ENCODE peak calls at places on chromosomes 2 and 18, in six cellular contexts. R, X, O, N, H and T are unnamed samples.

GRCh38 chr18:3839481-3840075 is 389.6 kb downstream of the TGIF1 start:
- DNase-seq in R (no peak), X (no peak), O (no peak), N (peak; percentile 40), H (no peak), T (no peak)

GRCh38 chr2:216807861-216808272 is 52.0 kb downstream of the TNP1 start:
- DNase-seq in R (peak; percentile 18), X (no peak), O (no peak), N (no peak), H (no peak), T (no peak)

GRCh38 chr2:160293401-160293911 is 93.4 kb upstream of the ITGB6 start:
- DNase-seq in R (peak; percentile 97), X (peak; percentile 33), O (peak; percentile 58), N (no peak), H (no peak), T (peak; percentile 43)

GRCh38 chr2:143684731-143685364 is 555.6 kb downstream of the ARHGAP15 start:
- DNase-seq in R (no peak), X (no peak), O (no peak), N (no peak), H (no peak), T (no peak)

GRCh38 chr18:44841769-44842587 is 161.3 kb downstream of the SETBP1 start:
- DNase-seq in R (no peak), X (no peak), O (no peak), N (no peak), H (peak; percentile 43), T (no peak)

GRCh38 chr2:172445851-172446250 is 18.5 kb downstream of the ITGA6 start:
- DNase-seq in R (no peak), X (no peak), O (peak; percentile 22), N (no peak), H (no peak), T (no peak)

GRCh38 chr2:189367343-189367742 is 73.9 kb upstream of the WDR75 start:
- DNase-seq in R (no peak), X (no peak), O (no peak), N (no peak), H (no peak), T (no peak)

GRCh38 chr2:11339508-11340083 is 4.8 kb downstream of the ROCK2 start:
- DNase-seq in R (no peak), X (no peak), O (no peak), N (no peak), H (no peak), T (no peak)

GRCh38 chr2:240137596-240138274 is 1.6 kb upstream of the COPS9 start:
- DNase-seq in R (no peak), X (no peak), O (no peak), N (no peak), H (no peak), T (no peak)

GRCh38 chr2:203340791-203341487 is 12.7 kb downstream of the ABI2 start:
- DNase-seq in R (peak; percentile 85), X (no peak), O (peak; percentile 97), N (peak; percentile 91), H (no peak), T (peak; percentile 85)

GRCh38 chr2:237181844-237182243 is 96.2 kb downstream of the COPS8 start:
- DNase-seq in R (peak; percentile 90), X (peak; percentile 51), O (no peak), N (no peak), H (no peak), T (no peak)

GRCh38 chr2:45968946-45969584 is 317.6 kb downstream of the PRKCE start:
- DNase-seq in R (peak; percentile 12), X (no peak), O (no peak), N (no peak), H (no peak), T (no peak)

GRCh38 chr18:62131305-62131909 is 55.4 kb downstream of the PIGN start:
- DNase-seq in R (peak; percentile 71), X (peak; percentile 81), O (peak; percentile 74), N (peak; percentile 75), H (peak; percentile 88), T (peak; percentile 41)

GRCh38 chr2:172734711-172735645 is 667 bp upstream of the RAPGEF4 start:
- DNase-seq in R (peak; percentile 23), X (no peak), O (no peak), N (peak; percentile 62), H (no peak), T (no peak)

GRCh38 chr2:184620367-184620766 is 22.0 kb downstream of the ZNF804A start:
- DNase-seq in R (peak; percentile 36), X (no peak), O (no peak), N (no peak), H (no peak), T (no peak)

GRCh38 chr2:61633250-61633649 is 95.1 kb upstream of the XPO1 start:
- DNase-seq in R (peak; percentile 20), X (no peak), O (peak; percentile 7), N (no peak), H (no peak), T (no peak)

GRCh38 chr2:121532894-121533293 is 2.2 kb downstream of the RNU4ATAC start:
- DNase-seq in R (no peak), X (peak; percentile 63), O (peak; percentile 47), N (no peak), H (no peak), T (no peak)

GRCh38 chr2:30105556-30105955 is 41.3 kb upstream of the YPEL5 start:
- DNase-seq in R (peak; percentile 28), X (no peak), O (no peak), N (no peak), H (no peak), T (no peak)

GRCh38 chr2:75798624-75799023 is 87.9 kb upstream of the GCFC2 start:
- DNase-seq in R (no peak), X (no peak), O (no peak), N (no peak), H (no peak), T (no peak)

GRCh38 chr2:72124391-72124790 is 23.3 kb downstream of the CYP26B1 start:
- DNase-seq in R (peak; percentile 30), X (no peak), O (no peak), N (no peak), H (no peak), T (no peak)

GRCh38 chr2:86297382-86298147 is 39.9 kb downstream of the REEP1 start:
- DNase-seq in R (peak; percentile 9), X (no peak), O (no peak), N (peak; percentile 47), H (peak; percentile 71), T (no peak)

GRCh38 chr2:101251844-101252407 is 760 bp upstream of the CNOT11 start:
- DNase-seq in R (no peak), X (peak; percentile 75), O (peak; percentile 78), N (peak; percentile 82), H (peak; percentile 64), T (peak; percentile 55)

GRCh38 chr2:212958757-212959295 is 192.6 kb downstream of the IKZF2 start:
- DNase-seq in R (peak; percentile 69), X (no peak), O (no peak), N (no peak), H (no peak), T (no peak)

GRCh38 chr18:36693931-36694661 is 134.7 kb downstream of the TPGS2 start:
- DNase-seq in R (peak; percentile 80), X (peak; percentile 52), O (peak; percentile 5), N (no peak), H (peak; percentile 73), T (no peak)

GRCh38 chr18:36695806-36696205 is 133.0 kb downstream of the TPGS2 start:
- DNase-seq in R (no peak), X (no peak), O (no peak), N (no peak), H (no peak), T (no peak)

GRCh38 chr18:36692331-36692730 is 136.5 kb downstream of the TPGS2 start:
- DNase-seq in R (peak; percentile 91), X (no peak), O (no peak), N (no peak), H (peak; percentile 61), T (no peak)

GRCh38 chr18:36688020-36688965 is 140.5 kb downstream of the TPGS2 start:
- DNase-seq in R (peak; percentile 75), X (peak; percentile 82), O (peak; percentile 66), N (peak; percentile 75), H (peak; percentile 94), T (peak; percentile 58)

GRCh38 chr18:36692909-36693308 is 135.9 kb downstream of the TPGS2 start:
- DNase-seq in R (peak; percentile 67), X (no peak), O (no peak), N (no peak), H (peak; percentile 64), T (no peak)
- H3K4me2 ChIP-seq in R (peak overlapping the region; percentile 86), X (peak overlapping the region; percentile 22), O (no peak overlapping the region), N (no peak overlapping the region), H (peak overlapping the region; percentile 77), T (no peak overlapping the region)

DNA sequence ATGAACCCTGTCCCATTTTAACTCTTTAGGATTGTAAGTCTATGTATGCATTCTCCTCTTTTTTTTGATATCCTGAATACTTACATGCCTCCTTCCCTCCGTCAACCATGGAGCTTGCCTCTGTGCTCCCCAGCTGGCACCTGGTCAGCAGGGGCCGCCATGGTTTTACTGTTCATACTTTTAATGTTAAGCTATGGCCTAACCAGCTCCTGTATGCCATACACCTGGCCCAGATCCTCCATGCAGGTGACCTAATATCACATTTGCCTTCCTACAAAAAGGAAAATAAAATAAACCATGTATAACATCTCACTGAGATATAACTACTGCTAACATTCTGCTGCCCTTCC is 283.1 kb upstream of the TRIB2 start:
- DNase-seq in R (no peak), X (no peak), O (peak; percentile 11), N (peak; percentile 12), H (no peak), T (no peak)
- H3K9me2 ChIP-seq in R (no peaks in the 10 kb centered on the region), X (no peaks in the 10 kb centered on the region), O (no peaks in the 10 kb centered on the region), N (no peaks in the 10 kb centered on the region), H (no peaks in the 10 kb centered on the region), T (no peaks in the 10 kb centered on the region)

GRCh38 chr2:28484835-28485234 is 11.0 kb upstream of the PLB1 start:
- DNase-seq in R (no peak), X (no peak), O (no peak), N (no peak), H (no peak), T (no peak)
- H3K4me2 ChIP-seq in R (no peak overlapping the region), X (no peak overlapping the region), O (no peak overlapping the region), N (no peak overlapping the region), H (no peak overlapping the region), T (no peak overlapping the region)

GRCh38 chr2:152460567-152460966 is 125.6 kb downstream of the FMNL2 start:
- DNase-seq in R (no peak), X (no peak), O (no peak), N (no peak), H (no peak), T (no peak)

GRCh38 chr2:152456262-152456661 is 121.3 kb downstream of the FMNL2 start:
- DNase-seq in R (peak; percentile 26), X (no peak), O (peak; percentile 74), N (no peak), H (no peak), T (peak; percentile 66)

GRCh38 chr2:152459116-152459515 is 124.1 kb downstream of the FMNL2 start:
- DNase-seq in R (no peak), X (no peak), O (no peak), N (no peak), H (no peak), T (no peak)

GRCh38 chr2:152455738-152456137 is 120.8 kb downstream of the FMNL2 start:
- DNase-seq in R (no peak), X (no peak), O (no peak), N (no peak), H (no peak), T (no peak)

DNA sequence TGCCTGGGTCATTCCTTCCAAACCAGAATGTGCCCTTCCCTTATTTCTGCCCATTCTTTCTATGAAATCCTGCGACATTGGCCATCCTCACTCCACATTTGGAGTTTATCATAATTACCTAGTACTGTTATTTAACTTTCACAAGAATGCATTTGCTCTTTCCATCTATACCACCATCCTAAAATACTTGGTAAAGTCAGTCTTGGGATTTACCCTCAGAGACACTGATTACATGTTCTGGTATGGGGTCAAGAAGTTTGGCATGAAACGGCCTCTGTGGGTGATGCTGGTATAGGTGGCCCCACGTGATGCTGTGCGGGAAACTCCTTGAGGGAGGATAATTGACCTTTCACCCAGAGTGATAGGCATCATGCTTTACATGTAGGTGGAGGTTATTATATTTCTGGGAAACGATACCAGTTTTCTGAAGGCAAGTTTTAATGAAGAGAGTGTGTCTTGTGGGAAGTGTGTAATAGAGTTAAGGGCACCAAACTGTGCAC is 123.5 kb downstream of the FMNL2 start:
- DNase-seq in R (no peak), X (no peak), O (no peak), N (no peak), H (no peak), T (no peak)
- H3K9me2 ChIP-seq in R (no peaks in the 10 kb centered on the region), X (no peaks in the 10 kb centered on the region), O (no peaks in the 10 kb centered on the region), N (peaks cover 4% of the 10 kb centered on the region), H (no peaks in the 10 kb centered on the region), T (no peaks in the 10 kb centered on the region)